ENCODE peak calls at places on chromosomes 6 and 20, in eight cellular contexts. One of them, this sample, is unnamed.

GRCh38 chr6:56143796-56144195 is 103.6 kb downstream of the COL21A1 start:
- DNase-seq in AG09309: no peak
- DNase-seq in IMR-90: no peak
- DNase-seq in pancreas: no peak
- DNase-seq in cardiac fibroblast: no peak
- DNase-seq in HepG2: no peak
- DNase-seq in choroid plexus epithelial cell: peak
- DNase-seq in HL-60: no peak
- DNase-seq in this sample: no peak

GRCh38 chr6:5213851-5214507 is 46.8 kb downstream of the LYRM4 start:
- DNase-seq in AG09309: no peak
- DNase-seq in IMR-90: peak
- DNase-seq in pancreas: no peak
- DNase-seq in cardiac fibroblast: peak
- DNase-seq in HepG2: no peak
- DNase-seq in choroid plexus epithelial cell: peak
- DNase-seq in HL-60: no peak
- DNase-seq in this sample: peak

GRCh38 chr20:48384147-48384818 is 443.5 kb downstream of the PREX1 start:
- DNase-seq in AG09309: no peak
- DNase-seq in IMR-90: no peak
- DNase-seq in pancreas: no peak
- DNase-seq in cardiac fibroblast: no peak
- DNase-seq in HepG2: no peak
- DNase-seq in choroid plexus epithelial cell: no peak
- DNase-seq in HL-60: no peak
- DNase-seq in this sample: no peak

GRCh38 chr20:52001999-52002666 is 189.4 kb downstream of the ZFP64 start:
- DNase-seq in AG09309: no peak
- DNase-seq in IMR-90: peak
- DNase-seq in pancreas: no peak
- DNase-seq in cardiac fibroblast: no peak
- DNase-seq in HepG2: peak
- DNase-seq in choroid plexus epithelial cell: peak
- DNase-seq in HL-60: no peak
- DNase-seq in this sample: no peak

GRCh38 chr6:131182991-131183425 is 47.7 kb downstream of the AKAP7 start:
- DNase-seq in AG09309: no peak
- DNase-seq in IMR-90: peak
- DNase-seq in pancreas: no peak
- DNase-seq in cardiac fibroblast: peak
- DNase-seq in HepG2: peak
- DNase-seq in choroid plexus epithelial cell: peak
- DNase-seq in HL-60: peak
- DNase-seq in this sample: peak

GRCh38 chr6:105553174-105553573 is 150.3 kb upstream of the PREP start:
- DNase-seq in AG09309: no peak
- DNase-seq in IMR-90: no peak
- DNase-seq in pancreas: no peak
- DNase-seq in cardiac fibroblast: no peak
- DNase-seq in HepG2: no peak
- DNase-seq in choroid plexus epithelial cell: no peak
- DNase-seq in HL-60: peak
- DNase-seq in this sample: no peak

GRCh38 chr20:51404297-51405060 is 138.0 kb downstream of the NFATC2 start:
- DNase-seq in AG09309: no peak
- DNase-seq in IMR-90: no peak
- DNase-seq in pancreas: no peak
- DNase-seq in cardiac fibroblast: peak
- DNase-seq in HepG2: no peak
- DNase-seq in choroid plexus epithelial cell: peak
- DNase-seq in HL-60: no peak
- DNase-seq in this sample: no peak

GRCh38 chr20:49964964-49965780 is 17.6 kb upstream of the SNAI1 start:
- DNase-seq in AG09309: no peak
- DNase-seq in IMR-90: no peak
- DNase-seq in pancreas: peak
- DNase-seq in cardiac fibroblast: no peak
- DNase-seq in HepG2: peak
- DNase-seq in choroid plexus epithelial cell: peak
- DNase-seq in HL-60: peak
- DNase-seq in this sample: no peak

GRCh38 chr20:52783769-52784168 is 188.4 kb upstream of the TSHZ2 start:
- DNase-seq in AG09309: no peak
- DNase-seq in IMR-90: no peak
- DNase-seq in pancreas: no peak
- DNase-seq in cardiac fibroblast: peak
- DNase-seq in HepG2: peak
- DNase-seq in choroid plexus epithelial cell: no peak
- DNase-seq in HL-60: no peak
- DNase-seq in this sample: no peak

GRCh38 chr6:111799576-111800467 is 73.4 kb downstream of the FYN start:
- DNase-seq in AG09309: no peak
- DNase-seq in IMR-90: peak
- DNase-seq in pancreas: no peak
- DNase-seq in cardiac fibroblast: no peak
- DNase-seq in HepG2: no peak
- DNase-seq in choroid plexus epithelial cell: no peak
- DNase-seq in HL-60: no peak
- DNase-seq in this sample: no peak

GRCh38 chr6:5850848-5851255 is 155.9 kb downstream of the NRN1 start:
- DNase-seq in AG09309: no peak
- DNase-seq in IMR-90: no peak
- DNase-seq in pancreas: no peak
- DNase-seq in cardiac fibroblast: no peak
- DNase-seq in HepG2: no peak
- DNase-seq in choroid plexus epithelial cell: peak
- DNase-seq in HL-60: no peak
- DNase-seq in this sample: no peak

GRCh38 chr6:104718672-104719071 is 141.0 kb downstream of the HACE1 start:
- DNase-seq in AG09309: peak
- DNase-seq in IMR-90: no peak
- DNase-seq in pancreas: no peak
- DNase-seq in cardiac fibroblast: no peak
- DNase-seq in HepG2: no peak
- DNase-seq in choroid plexus epithelial cell: no peak
- DNase-seq in HL-60: no peak
- DNase-seq in this sample: peak

GRCh38 chr6:37503486-37503980 is 3.8 kb upstream of the CCDC167 start:
- DNase-seq in AG09309: no peak
- DNase-seq in IMR-90: no peak
- DNase-seq in pancreas: no peak
- DNase-seq in cardiac fibroblast: no peak
- DNase-seq in HepG2: no peak
- DNase-seq in choroid plexus epithelial cell: no peak
- DNase-seq in HL-60: peak
- DNase-seq in this sample: no peak

GRCh38 chr20:23754731-23755130 is 4.0 kb upstream of the CST1 start:
- DNase-seq in AG09309: no peak
- DNase-seq in IMR-90: no peak
- DNase-seq in pancreas: no peak
- DNase-seq in cardiac fibroblast: no peak
- DNase-seq in HepG2: no peak
- DNase-seq in choroid plexus epithelial cell: no peak
- DNase-seq in HL-60: no peak
- DNase-seq in this sample: no peak

GRCh38 chr6:108587258-108588059 is 26.7 kb downstream of the FOXO3 start:
- DNase-seq in AG09309: peak
- DNase-seq in IMR-90: peak
- DNase-seq in pancreas: no peak
- DNase-seq in cardiac fibroblast: peak
- DNase-seq in HepG2: peak
- DNase-seq in choroid plexus epithelial cell: peak
- DNase-seq in HL-60: no peak
- DNase-seq in this sample: peak

GRCh38 chr6:17846762-17847161 is 140.0 kb upstream of the NUP153 start:
- DNase-seq in AG09309: no peak
- DNase-seq in IMR-90: no peak
- DNase-seq in pancreas: no peak
- DNase-seq in cardiac fibroblast: no peak
- DNase-seq in HepG2: no peak
- DNase-seq in choroid plexus epithelial cell: no peak
- DNase-seq in HL-60: no peak
- DNase-seq in this sample: no peak

GRCh38 chr6:17842934-17843821 is 136.5 kb upstream of the NUP153 start:
- DNase-seq in AG09309: no peak
- DNase-seq in IMR-90: no peak
- DNase-seq in pancreas: no peak
- DNase-seq in cardiac fibroblast: no peak
- DNase-seq in HepG2: no peak
- DNase-seq in choroid plexus epithelial cell: no peak
- DNase-seq in HL-60: no peak
- DNase-seq in this sample: no peak

GRCh38 chr6:17842014-17842776 is 135.5 kb upstream of the NUP153 start:
- DNase-seq in AG09309: no peak
- DNase-seq in IMR-90: no peak
- DNase-seq in pancreas: no peak
- DNase-seq in cardiac fibroblast: peak
- DNase-seq in HepG2: no peak
- DNase-seq in choroid plexus epithelial cell: no peak
- DNase-seq in HL-60: no peak
- DNase-seq in this sample: peak

GRCh38 chr6:17847203-17847602 is 140.2 kb downstream of the KIF13A start:
- DNase-seq in AG09309: no peak
- DNase-seq in IMR-90: no peak
- DNase-seq in pancreas: no peak
- DNase-seq in cardiac fibroblast: peak
- DNase-seq in HepG2: no peak
- DNase-seq in choroid plexus epithelial cell: no peak
- DNase-seq in HL-60: no peak
- DNase-seq in this sample: no peak

DNA sequence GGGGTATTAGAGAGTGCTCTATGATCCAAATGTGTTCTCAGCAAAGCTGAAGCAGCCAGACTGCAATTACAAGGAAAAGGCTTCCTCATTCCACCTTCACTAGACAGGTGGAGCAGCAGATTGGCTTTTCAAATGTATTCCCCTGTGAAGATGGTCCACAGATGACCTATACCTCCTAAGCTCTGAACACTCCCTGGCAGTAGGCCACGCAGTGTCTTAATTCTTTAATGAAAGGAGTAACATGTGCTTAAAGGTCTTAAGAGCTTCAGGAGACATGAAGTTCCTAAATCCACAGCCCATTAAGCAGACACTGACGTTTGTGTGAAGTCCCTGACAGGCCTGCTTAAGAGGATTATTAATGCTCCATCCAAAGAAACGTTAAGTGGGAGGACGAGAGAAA is 138.9 kb upstream of the NUP153 start:
- DNase-seq in AG09309: no peak
- DNase-seq in IMR-90: no peak
- DNase-seq in pancreas: no peak
- DNase-seq in cardiac fibroblast: no peak
- DNase-seq in HepG2: no peak
- DNase-seq in choroid plexus epithelial cell: no peak
- DNase-seq in HL-60: no peak
- DNase-seq in this sample: no peak
- TF ChIP-seq CTCF in AG09309: no peak
- TF ChIP-seq CTCF in IMR-90: no peak
- TF ChIP-seq CTCF in pancreas: no peak
- TF ChIP-seq CTCF in cardiac fibroblast: no peak
- TF ChIP-seq CTCF in HepG2: peak
- TF ChIP-seq CTCF in choroid plexus epithelial cell: no peak
- TF ChIP-seq CTCF in HL-60: no peak
- TF ChIP-seq CTCF in this sample: no peak

GRCh38 chr6:17665132-17665531 is 41.6 kb downstream of the NUP153 start:
- DNase-seq in AG09309: no peak
- DNase-seq in IMR-90: no peak
- DNase-seq in pancreas: no peak
- DNase-seq in cardiac fibroblast: no peak
- DNase-seq in HepG2: no peak
- DNase-seq in choroid plexus epithelial cell: no peak
- DNase-seq in HL-60: no peak
- DNase-seq in this sample: no peak
- H3K4me3 ChIP-seq in AG09309: no peak
- H3K4me3 ChIP-seq in IMR-90: no peak
- H3K4me3 ChIP-seq in pancreas: no peak
- H3K4me3 ChIP-seq in cardiac fibroblast: no peak
- H3K4me3 ChIP-seq in HepG2: no peak
- H3K4me3 ChIP-seq in choroid plexus epithelial cell: no peak
- H3K4me3 ChIP-seq in HL-60: no peak
- H3K4me3 ChIP-seq in this sample: no peak

GRCh38 chr20:39773380-39774000 is 811.3 kb downstream of the DHX35 start:
- DNase-seq in AG09309: no peak
- DNase-seq in IMR-90: no peak
- DNase-seq in pancreas: no peak
- DNase-seq in cardiac fibroblast: no peak
- DNase-seq in HepG2: no peak
- DNase-seq in choroid plexus epithelial cell: peak
- DNase-seq in HL-60: no peak
- DNase-seq in this sample: peak

GRCh38 chr20:39775110-39775509 is 813.0 kb downstream of the DHX35 start:
- DNase-seq in AG09309: peak
- DNase-seq in IMR-90: no peak
- DNase-seq in pancreas: no peak
- DNase-seq in cardiac fibroblast: peak
- DNase-seq in HepG2: no peak
- DNase-seq in choroid plexus epithelial cell: peak
- DNase-seq in HL-60: no peak
- DNase-seq in this sample: peak

GRCh38 chr20:39778847-39779641 is 816.9 kb downstream of the DHX35 start:
- DNase-seq in AG09309: no peak
- DNase-seq in IMR-90: no peak
- DNase-seq in pancreas: no peak
- DNase-seq in cardiac fibroblast: no peak
- DNase-seq in HepG2: no peak
- DNase-seq in choroid plexus epithelial cell: peak
- DNase-seq in HL-60: no peak
- DNase-seq in this sample: peak

GRCh38 chr20:39778431-39778830 is 816.3 kb downstream of the DHX35 start:
- DNase-seq in AG09309: no peak
- DNase-seq in IMR-90: no peak
- DNase-seq in pancreas: no peak
- DNase-seq in cardiac fibroblast: no peak
- DNase-seq in HepG2: no peak
- DNase-seq in choroid plexus epithelial cell: no peak
- DNase-seq in HL-60: no peak
- DNase-seq in this sample: no peak

GRCh38 chr20:39777610-39778009 is 815.5 kb downstream of the DHX35 start:
- DNase-seq in AG09309: no peak
- DNase-seq in IMR-90: no peak
- DNase-seq in pancreas: no peak
- DNase-seq in cardiac fibroblast: no peak
- DNase-seq in HepG2: no peak
- DNase-seq in choroid plexus epithelial cell: no peak
- DNase-seq in HL-60: no peak
- DNase-seq in this sample: no peak
- TF ChIP-seq CTCF in AG09309: no peak
- TF ChIP-seq CTCF in IMR-90: no peak
- TF ChIP-seq CTCF in pancreas: no peak
- TF ChIP-seq CTCF in cardiac fibroblast: no peak
- TF ChIP-seq CTCF in HepG2: no peak
- TF ChIP-seq CTCF in choroid plexus epithelial cell: no peak
- TF ChIP-seq CTCF in HL-60: no peak
- TF ChIP-seq CTCF in this sample: no peak

DNA sequence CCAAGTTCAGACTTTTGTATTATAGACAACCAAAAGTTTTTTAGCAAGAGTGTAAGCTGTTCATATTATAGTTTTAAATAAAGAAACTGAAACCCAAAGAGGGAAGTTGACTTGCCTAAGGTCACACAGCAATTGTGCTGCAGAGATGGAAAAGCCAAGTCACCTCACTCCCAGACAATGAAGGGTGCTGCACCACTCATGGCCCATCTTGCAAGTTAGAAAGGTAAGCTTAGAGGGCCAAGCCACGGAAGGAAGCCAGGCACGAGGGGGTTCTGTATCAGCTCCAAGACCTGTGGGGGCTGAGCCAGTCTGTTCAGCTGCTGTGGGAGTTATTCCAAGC is 860 bp downstream of the DEFB124 start:
- DNase-seq in AG09309: no peak
- DNase-seq in IMR-90: no peak
- DNase-seq in pancreas: no peak
- DNase-seq in cardiac fibroblast: no peak
- DNase-seq in HepG2: no peak
- DNase-seq in choroid plexus epithelial cell: no peak
- DNase-seq in HL-60: no peak
- DNase-seq in this sample: no peak
- H3K4me3 ChIP-seq in AG09309: no peak
- H3K4me3 ChIP-seq in IMR-90: no peak
- H3K4me3 ChIP-seq in pancreas: no peak
- H3K4me3 ChIP-seq in cardiac fibroblast: no peak
- H3K4me3 ChIP-seq in HepG2: no peak
- H3K4me3 ChIP-seq in choroid plexus epithelial cell: no peak
- H3K4me3 ChIP-seq in HL-60: no peak
- H3K4me3 ChIP-seq in this sample: no peak